ENCODE peak calls at places on chromosomes 3 and 15, in four cellular contexts. J, C, X and Q are unnamed samples.
A peak's percentile ranks its signal among the peaks of the same experiment; 100 is the strongest.

GRCh38 chr3:132256984-132257383 is 60.2 kb upstream of the ACP3 start:
- DNase-seq in J (peak; percentile 38), C (no peak), X (no peak), Q (no peak)

GRCh38 chr3:194053136-194053535 is 82.8 kb upstream of the HES1 start:
- DNase-seq in J (no peak), C (no peak), X (no peak), Q (no peak)

GRCh38 chr3:170012683-170013400 is 25.0 kb upstream of the GPR160 start:
- DNase-seq in J (no peak), C (no peak), X (no peak), Q (no peak)

GRCh38 chr3:195178124-195178910 is 92.6 kb downstream of the XXYLT1 start:
- DNase-seq in J (no peak), C (no peak), X (peak; percentile 14), Q (no peak)

GRCh38 chr15:25545017-25545416 is 106.2 kb upstream of the UBE3A start:
- DNase-seq in J (no peak), C (no peak), X (no peak), Q (no peak)

GRCh38 chr3:159855599-159856495 is 132.8 kb upstream of the IL12A start:
- DNase-seq in J (no peak), C (no peak), X (no peak), Q (no peak)

GRCh38 chr3:192636517-192637444 is 90.6 kb downstream of the FGF12 start:
- DNase-seq in J (no peak), C (no peak), X (no peak), Q (no peak)

GRCh38 chr3:139534992-139535879 is 4.3 kb downstream of the RBP1 start:
- DNase-seq in J (no peak), C (no peak), X (peak; percentile 71), Q (peak; percentile 55)

GRCh38 chr3:3589715-3590130 is 209.5 kb upstream of the LRRN1 start:
- DNase-seq in J (no peak), C (no peak), X (no peak), Q (no peak)

GRCh38 chr3:188124184-188124583 is 29.8 kb upstream of the LPP start:
- DNase-seq in J (no peak), C (no peak), X (no peak), Q (no peak)

GRCh38 chr15:36601497-36601932 is 22.1 kb downstream of the CDIN1 start:
- DNase-seq in J (no peak), C (no peak), X (peak; percentile 91), Q (no peak)

GRCh38 chr3:45776611-45777010 is 19.7 kb downstream of the SLC6A20 start:
- DNase-seq in J (no peak), C (no peak), X (peak; percentile 64), Q (no peak)

GRCh38 chr3:78148986-78149717 is 1109.3 kb downstream of the ROBO2 start:
- DNase-seq in J (no peak), C (no peak), X (no peak), Q (no peak)

GRCh38 chr3:169668081-169668956 is 4.8 kb upstream of the MECOM start:
- DNase-seq in J (no peak), C (peak; percentile 79), X (no peak), Q (peak; percentile 56)

GRCh38 chr3:36729204-36730056 is 34.9 kb downstream of the DCLK3 start:
- DNase-seq in J (peak; percentile 39), C (no peak), X (no peak), Q (no peak)

GRCh38 chr3:39372831-39373230 is 10.3 kb upstream of the SLC25A38 start:
- DNase-seq in J (no peak), C (no peak), X (no peak), Q (no peak)

GRCh38 chr15:70258369-70259029 is 160.8 kb upstream of the TLE3 start:
- DNase-seq in J (no peak), C (peak; percentile 82), X (no peak), Q (no peak)

GRCh38 chr15:67735896-67736295 is 89.4 kb upstream of the SKOR1 start:
- DNase-seq in J (no peak), C (no peak), X (no peak), Q (no peak)

GRCh38 chr3:60835796-60836195 is 415.5 kb downstream of the FHIT start:
- DNase-seq in J (no peak), C (no peak), X (no peak), Q (no peak)

GRCh38 chr3:17149744-17150143 is 265.0 kb downstream of the PLCL2 start:
- DNase-seq in J (no peak), C (no peak), X (no peak), Q (no peak)

GRCh38 chr3:16200411-16200810 is 25.9 kb downstream of the GALNT15 start:
- DNase-seq in J (no peak), C (no peak), X (no peak), Q (no peak)

GRCh38 chr3:151086484-151087456 is 1.3 kb downstream of the MED12L start:
- DNase-seq in J (peak; percentile 22), C (peak; percentile 85), X (peak; percentile 84), Q (peak; percentile 83)

GRCh38 chr3:4852780-4853748 is 126.2 kb upstream of the BHLHE40 start:
- DNase-seq in J (no peak), C (no peak), X (no peak), Q (no peak)

GRCh38 chr3:150673966-150674365 is 29.8 kb downstream of the ERICH6 start:
- DNase-seq in J (no peak), C (no peak), X (no peak), Q (no peak)

GRCh38 chr3:179734497-179735281 is 81.8 kb downstream of the USP13 start:
- DNase-seq in J (no peak), C (no peak), X (no peak), Q (no peak)

GRCh38 chr3:179732661-179733348 is 80.0 kb downstream of the USP13 start:
- DNase-seq in J (no peak), C (peak; percentile 75), X (no peak), Q (peak; percentile 86)

GRCh38 chr3:179731544-179731943 is 78.7 kb downstream of the USP13 start:
- DNase-seq in J (no peak), C (peak; percentile 92), X (no peak), Q (no peak)

GRCh38 chr3:179735321-179735720 is 82.5 kb downstream of the USP13 start:
- DNase-seq in J (no peak), C (no peak), X (no peak), Q (no peak)

GRCh38 chr3:179733797-179734196 is 81.0 kb downstream of the USP13 start:
- DNase-seq in J (no peak), C (no peak), X (no peak), Q (no peak)
- H3K4me1 ChIP-seq in J (peaks cover 9% of the 10 kb centered on the region), C (peaks cover 8% of the 10 kb centered on the region), X (no peaks in the 10 kb centered on the region), Q (no peaks in the 10 kb centered on the region)

GRCh38 chr3:136949708-136950107 is 8.1 kb upstream of the IL20RB start:
- DNase-seq in J (no peak), C (no peak), X (no peak), Q (no peak)
- TF ChIP-seq CTCF in J (peak; percentile 23), C (peak; percentile 25), X (no peak), Q (no peak)

DNA sequence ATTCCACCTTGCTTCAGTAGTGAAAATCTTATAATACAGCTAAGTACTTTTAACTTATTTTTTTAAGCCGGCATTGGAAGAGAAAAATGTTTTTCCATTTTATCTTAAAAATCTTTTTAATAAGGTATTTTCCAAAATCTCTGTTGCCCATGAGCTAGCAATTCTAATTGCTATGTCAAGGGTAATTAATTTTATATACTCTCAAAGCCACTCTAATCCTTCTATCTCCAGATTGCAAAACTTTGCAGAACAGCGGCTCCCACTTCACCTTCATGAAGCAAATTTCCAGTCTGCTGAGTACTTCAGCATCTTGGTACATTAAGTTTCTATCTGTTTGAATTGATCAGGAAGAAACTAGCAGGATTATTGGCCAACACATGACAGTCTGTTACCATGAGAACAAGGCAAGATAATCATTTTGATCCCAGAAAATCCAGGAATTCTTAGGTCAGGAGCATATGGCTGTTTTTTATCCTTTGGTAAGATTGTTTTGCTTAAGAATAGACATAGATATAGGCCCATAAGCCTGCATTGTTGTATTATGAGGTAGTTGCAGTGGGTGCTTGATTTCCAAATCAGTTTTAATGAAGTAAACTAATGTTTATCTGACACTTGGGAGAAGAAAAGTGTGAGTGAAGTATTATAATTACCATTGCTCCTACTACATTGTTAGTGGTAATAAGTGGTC is 6.0 kb downstream of the TIPARP start:
- DNase-seq in J (no peak), C (no peak), X (no peak), Q (no peak)
- H3K4me1 ChIP-seq in J (peaks cover 7% of the 10 kb centered on the region), C (peaks cover 89% of the 10 kb centered on the region), X (peaks cover 74% of the 10 kb centered on the region), Q (peaks cover 28% of the 10 kb centered on the region)

DNA sequence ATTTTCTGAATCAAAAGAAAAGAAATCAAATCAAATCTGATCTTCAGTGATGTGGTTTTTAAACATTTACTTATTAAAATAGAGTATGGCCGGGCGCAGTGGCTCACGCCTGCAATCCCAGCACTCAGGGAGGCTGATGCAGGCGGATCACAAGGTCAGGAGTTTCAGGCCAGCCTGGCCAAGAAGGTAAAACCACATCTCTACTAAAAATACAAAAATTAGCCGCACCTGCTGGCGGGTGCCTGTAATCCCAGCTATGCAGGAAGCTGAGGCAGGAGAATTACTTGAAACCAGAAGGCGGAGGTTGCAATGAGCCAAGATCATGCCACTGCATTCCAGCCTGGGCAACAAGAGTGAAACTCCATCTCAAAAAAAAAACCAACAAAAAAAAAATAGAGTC is 169.1 kb downstream of the ULK4 start:
- DNase-seq in J (no peak), C (no peak), X (no peak), Q (no peak)
- TF ChIP-seq CTCF in J (no peak), C (no peak), X (no peak), Q (no peak)

GRCh38 chr15:42009474-42009873 is 11.4 kb downstream of the PLA2G4E start:
- DNase-seq in J (no peak), C (no peak), X (no peak), Q (no peak)
- H3K4me1 ChIP-seq in J (peaks cover 6% of the 10 kb centered on the region), C (no peaks in the 10 kb centered on the region), X (no peaks in the 10 kb centered on the region), Q (no peaks in the 10 kb centered on the region)

GRCh38 chr15:74200394-74200793 is 2.2 kb downstream of the STRA6 start:
- DNase-seq in J (peak; percentile 43), C (no peak), X (peak; percentile 77), Q (no peak)

GRCh38 chr15:74200871-74201419 is 1.6 kb downstream of the STRA6 start:
- DNase-seq in J (no peak), C (no peak), X (peak; percentile 76), Q (no peak)

GRCh38 chr15:74203914-74204431 is 1.4 kb upstream of the STRA6 start:
- DNase-seq in J (no peak), C (no peak), X (no peak), Q (no peak)

GRCh38 chr15:74201656-74202420 is 749 bp downstream of the STRA6 start:
- DNase-seq in J (no peak), C (no peak), X (no peak), Q (no peak)

GRCh38 chr15:74202461-74203401 is at the start of gene STRA6:
- DNase-seq in J (no peak), C (no peak), X (no peak), Q (no peak)
- TF ChIP-seq CTCF in J (no peak), C (no peak), X (no peak), Q (no peak)

DNA sequence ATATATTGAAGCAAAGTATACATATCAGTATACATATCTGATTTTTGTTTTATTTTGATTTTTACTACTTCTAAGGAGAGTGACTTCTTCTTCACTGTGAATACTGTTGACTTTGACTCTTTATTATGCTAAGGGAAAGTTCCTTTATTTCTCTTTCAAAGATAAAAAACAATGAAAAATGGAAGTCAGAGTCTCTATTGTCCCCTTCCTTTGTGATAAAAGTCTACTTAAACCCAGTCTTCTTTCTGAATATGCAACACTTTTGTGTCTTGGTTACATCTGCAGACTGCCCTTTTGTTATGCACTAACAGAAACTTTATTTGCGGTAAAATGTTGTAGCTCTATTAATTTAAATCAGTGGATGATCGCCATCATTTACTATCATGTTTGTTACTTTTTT is 13.1 kb downstream of the PARP15 start:
- DNase-seq in J (no peak), C (no peak), X (no peak), Q (no peak)
- H3K4me1 ChIP-seq in J (no peaks in the 10 kb centered on the region), C (no peaks in the 10 kb centered on the region), X (no peaks in the 10 kb centered on the region), Q (no peaks in the 10 kb centered on the region)